ENCODE peak calls at places on chromosomes 7 and 10, in seven cellular contexts. L, R, K, O, X, H and T are unnamed samples.
A peak's percentile ranks its signal among the peaks of the same experiment; 100 is the strongest.

GRCh38 chr10:78178940-78179339 is 145.3 kb downstream of the RPS24 start:
- DNase-seq in X (peak; percentile 68), H (no peak), K (peak; percentile 56), R (no peak), O (no peak), L (peak; percentile 78), T (peak; percentile 68)

GRCh38 chr7:159141660-159142059 is 3.0 kb downstream of the VIPR2 start:
- DNase-seq in K (no peak), O (peak; percentile 42), R (no peak), H (no peak), X (peak; percentile 69), L (no peak), T (no peak)

GRCh38 chr7:155930061-155930460 is 117.8 kb upstream of the SHH start:
- DNase-seq in K (no peak), X (no peak), L (no peak), R (no peak), O (no peak), H (no peak), T (no peak)

GRCh38 chr10:121813211-121813812 is 114.5 kb downstream of the ATE1 start:
- DNase-seq in R (no peak), H (no peak), X (no peak), O (no peak), L (no peak), K (peak; percentile 49), T (no peak)

GRCh38 chr7:79199266-79199665 is 254.2 kb downstream of the MAGI2 start:
- DNase-seq in O (no peak), X (no peak), H (no peak), K (peak; percentile 69), L (no peak), R (no peak), T (no peak)

GRCh38 chr7:44213872-44214595 is 13.3 kb downstream of the YKT6 start:
- DNase-seq in K (peak; percentile 41), L (peak; percentile 49), R (peak; percentile 42), H (peak; percentile 16), X (peak; percentile 93), O (peak; percentile 8), T (no peak)

GRCh38 chr7:34821965-34822558 is 164.0 kb downstream of the NPSR1 start:
- DNase-seq in X (no peak), O (no peak), K (no peak), L (no peak), R (no peak), H (no peak), T (no peak)

GRCh38 chr7:107982463-107982862 is 20.5 kb downstream of the LAMB1 start:
- DNase-seq in K (no peak), R (no peak), O (no peak), X (no peak), H (no peak), L (no peak), T (no peak)

GRCh38 chr7:30315589-30315988 is 31.2 kb downstream of the ZNRF2 start:
- DNase-seq in H (no peak), X (no peak), L (peak; percentile 31), O (no peak), R (no peak), K (no peak), T (no peak)

GRCh38 chr10:5665380-5666323 is 743 bp downstream of the ASB13 start:
- DNase-seq in O (peak; percentile 54), R (peak; percentile 21), H (peak; percentile 32), L (peak; percentile 19), K (no peak), X (peak; percentile 66), T (peak; percentile 6)

GRCh38 chr10:26857991-26858706 is 2.6 kb downstream of the ABI1 start:
- DNase-seq in L (peak; percentile 54), R (no peak), X (peak; percentile 13), O (no peak), K (peak; percentile 23), H (no peak), T (peak; percentile 10)

GRCh38 chr10:62735464-62736188 is 68.9 kb upstream of the ADO start:
- DNase-seq in O (no peak), K (peak; percentile 47), L (peak; percentile 69), H (no peak), R (peak; percentile 26), X (no peak), T (peak; percentile 53)

GRCh38 chr10:17125316-17125715 is 4.3 kb downstream of the CUBN start:
- DNase-seq in R (no peak), H (no peak), K (no peak), O (no peak), X (no peak), L (no peak), T (no peak)

GRCh38 chr7:7235347-7235746 is 53.0 kb downstream of the C1GALT1 start:
- DNase-seq in O (no peak), H (no peak), L (no peak), R (no peak), K (peak; percentile 39), X (no peak), T (no peak)

GRCh38 chr10:131928248-131929095 is 27.7 kb downstream of the PPP2R2D start:
- DNase-seq in O (no peak), L (no peak), X (no peak), R (peak; percentile 56), K (peak; percentile 51), H (no peak), T (no peak)

GRCh38 chr7:148304456-148304855 is 286.1 kb upstream of the C7orf33 start:
- DNase-seq in O (no peak), H (no peak), R (no peak), K (no peak), L (peak; percentile 25), X (no peak), T (no peak)

GRCh38 chr7:138625084-138625848 is 75.9 kb downstream of the SVOPL start:
- DNase-seq in H (peak; percentile 28), K (no peak), R (peak; percentile 62), X (no peak), O (no peak), L (no peak), T (no peak)

GRCh38 chr7:151400626-151401315 is 9.1 kb downstream of the WDR86 start:
- DNase-seq in R (no peak), K (no peak), X (peak; percentile 77), L (no peak), O (no peak), H (no peak), T (no peak)

GRCh38 chr7:142669074-142669654 is 80.1 kb upstream of the PRSS1 start:
- DNase-seq in O (no peak), R (peak; percentile 43), H (no peak), K (peak; percentile 3), L (peak; percentile 39), X (peak; percentile 27), T (no peak)

GRCh38 chr7:32761451-32762320 is 129.9 kb downstream of the KBTBD2 start:
- DNase-seq in O (peak; percentile 18), K (no peak), X (peak; percentile 55), L (no peak), H (no peak), R (no peak), T (no peak)
- H3K27me3 ChIP-seq in O (no peaks in the 10 kb centered on the region), K (no peaks in the 10 kb centered on the region), X (peaks cover 36% of the 10 kb centered on the region), L (no peaks in the 10 kb centered on the region), H (no peaks in the 10 kb centered on the region), R (peaks cover 21% of the 10 kb centered on the region), T (no peaks in the 10 kb centered on the region)

GRCh38 chr10:117164878-117165556 is 26.9 kb upstream of the VAX1 start:
- DNase-seq in L (no peak), K (no peak), R (no peak), H (no peak), X (peak; percentile 51), O (no peak), T (no peak)
- H3K27me3 ChIP-seq in L (peaks cover 80% of the 10 kb centered on the region), K (peaks cover 94% of the 10 kb centered on the region), R (peaks cover 44% of the 10 kb centered on the region), H (peaks cover 85% of the 10 kb centered on the region), X (peaks cover 100% of the 10 kb centered on the region), O (peaks cover 98% of the 10 kb centered on the region), T (peaks cover 29% of the 10 kb centered on the region)

DNA sequence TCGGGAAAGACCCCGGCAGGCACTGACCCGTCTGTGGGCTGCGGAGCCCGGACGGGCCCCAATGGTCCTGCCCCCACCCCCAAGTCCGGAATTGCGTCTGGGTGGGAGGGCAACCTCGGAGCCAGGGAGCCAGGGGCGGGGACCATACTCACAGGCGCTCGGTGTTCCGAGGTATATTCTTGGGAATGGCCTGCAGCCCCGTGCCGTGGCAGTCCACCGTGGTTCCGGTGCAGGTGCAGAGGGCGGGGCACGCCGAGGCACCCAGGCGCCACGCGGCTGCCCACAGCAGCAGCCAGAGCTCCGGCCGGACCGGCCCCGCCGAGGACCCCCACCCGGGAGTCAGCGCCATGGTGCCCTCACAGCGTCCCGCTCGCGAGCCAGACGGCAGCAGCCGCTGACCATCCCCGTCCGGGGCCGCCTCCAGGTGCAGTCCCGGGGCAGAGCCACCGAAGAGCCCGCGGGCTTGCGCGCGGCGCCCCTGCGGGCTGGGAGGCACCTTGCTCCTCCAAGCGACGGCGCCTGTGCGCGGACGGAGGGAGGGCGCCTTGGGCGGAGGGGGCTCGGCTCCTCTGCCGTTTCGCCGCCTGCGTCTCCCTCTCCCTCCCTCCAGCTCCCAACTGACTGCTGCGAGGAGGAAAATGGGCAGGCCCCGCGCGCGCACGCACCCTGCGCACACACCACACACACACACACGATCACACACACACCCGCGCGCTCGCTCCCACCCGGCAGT is at the start of gene SLIT1:
- DNase-seq in R (no peak), O (no peak), L (no peak), H (no peak), X (peak; percentile 89), K (no peak), T (peak; percentile 17)
- H3K27me3 ChIP-seq in R (peaks cover 9% of the 10 kb centered on the region), O (peaks cover 38% of the 10 kb centered on the region), L (peaks cover 34% of the 10 kb centered on the region), H (peaks cover 60% of the 10 kb centered on the region), X (peaks cover 48% of the 10 kb centered on the region), K (peaks cover 85% of the 10 kb centered on the region), T (peaks cover 10% of the 10 kb centered on the region)

GRCh38 chr10:114626841-114627240 is 31.2 kb downstream of the ABLIM1 start:
- DNase-seq in X (no peak), R (no peak), L (peak; percentile 66), K (peak; percentile 38), H (no peak), O (no peak), T (no peak)

GRCh38 chr10:114631090-114631677 is 26.9 kb downstream of the ABLIM1 start:
- DNase-seq in H (no peak), O (no peak), K (no peak), L (peak; percentile 49), R (no peak), X (peak; percentile 21), T (no peak)

GRCh38 chr10:114628106-114628505 is 30.0 kb downstream of the ABLIM1 start:
- DNase-seq in O (no peak), L (no peak), H (no peak), R (no peak), X (no peak), K (no peak), T (no peak)

GRCh38 chr10:114629824-114630430 is 28.1 kb downstream of the ABLIM1 start:
- DNase-seq in L (peak; percentile 70), R (no peak), H (no peak), X (no peak), K (peak; percentile 45), O (no peak), T (no peak)

DNA sequence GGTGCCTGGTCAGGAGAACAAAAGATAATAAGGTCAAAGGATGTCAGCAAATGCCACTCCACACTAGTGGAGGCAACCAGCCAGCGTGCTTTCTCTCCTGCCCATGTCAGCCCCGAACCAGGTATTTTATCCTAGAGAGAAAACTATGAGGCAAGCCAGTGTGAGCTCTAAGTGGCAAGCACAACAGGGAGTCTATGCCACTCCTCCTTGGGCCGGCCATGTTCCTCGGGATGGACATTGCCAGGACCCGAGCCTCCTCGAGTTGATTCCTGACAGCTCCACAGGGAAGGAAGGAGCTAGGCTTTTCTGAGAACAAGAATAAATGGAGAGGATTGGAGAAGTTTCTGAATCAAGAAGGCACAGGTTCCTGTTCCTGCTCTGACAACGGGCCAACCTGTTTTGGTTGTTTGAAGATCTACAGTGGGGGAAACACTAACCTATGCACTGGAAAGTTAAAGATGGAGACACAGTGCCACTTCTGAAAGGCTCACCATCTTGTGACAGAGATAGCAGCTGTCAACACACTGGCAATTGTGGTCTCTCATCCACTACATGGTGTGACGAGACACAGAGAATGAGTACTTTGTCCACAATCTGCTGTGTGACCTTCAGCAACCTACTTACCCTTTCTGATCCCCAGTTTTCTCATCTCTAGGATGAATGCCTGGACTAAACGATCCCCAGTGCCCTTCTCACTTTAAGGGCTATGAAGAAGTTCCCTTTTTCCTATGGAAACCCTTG is 28.8 kb downstream of the ABLIM1 start:
- DNase-seq in H (no peak), K (no peak), L (no peak), O (no peak), X (no peak), R (no peak), T (no peak)
- H3K27me3 ChIP-seq in H (peaks cover 18% of the 10 kb centered on the region), K (peaks cover 5% of the 10 kb centered on the region), L (no peaks in the 10 kb centered on the region), O (no peaks in the 10 kb centered on the region), X (peaks cover 17% of the 10 kb centered on the region), R (no peaks in the 10 kb centered on the region), T (no peaks in the 10 kb centered on the region)